ENCODE peak calls at places on chromosomes 11 and 22, in eight cellular contexts. H is MM.1S, T is HCT116, W is mammary epithelial cell, U is GM23338, L is neural progenitor cell, S is fibroblast of lung, Q is hepatocyte. J is an unnamed sample.

GRCh38 chr11:5040876-5041275 is 5.5 kb upstream of the OR52J3 start:
- DNase-seq in H (no peak), Q (no peak), U (no peak), L (no peak), S (no peak), W (no peak), T (no peak), J (no peak)

GRCh38 chr11:8328848-8329330 is 65.2 kb upstream of the LMO1 start:
- DNase-seq in Q (peak; percentile 93), L (peak; percentile 95), S (peak; percentile 81), T (peak; percentile 89), U (peak; percentile 97), W (peak; percentile 88), H (peak; percentile 73), J (peak; percentile 80)

GRCh38 chr11:65180877-65181568 is 705 bp upstream of the CAPN1 start:
- DNase-seq in T (peak; percentile 29), Q (peak; percentile 89), U (peak; percentile 89), S (peak; percentile 60), L (peak; percentile 95), H (peak; percentile 68), W (peak; percentile 57), J (peak; percentile 83)

GRCh38 chr22:32018056-32018455 is 25.0 kb upstream of the SLC5A1 start:
- DNase-seq in Q (no peak), S (peak; percentile 86), W (peak; percentile 92), L (no peak), H (no peak), T (no peak), U (no peak), J (no peak)

GRCh38 chr11:93577291-93577690 is 34.1 kb upstream of the SMCO4 start:
- DNase-seq in W (peak; percentile 32), S (peak; percentile 92), L (no peak), Q (no peak), T (no peak), H (no peak), U (no peak), J (no peak)

GRCh38 chr11:326842-327580 is 6.4 kb upstream of the IFITM3 start:
- DNase-seq in Q (peak; percentile 67), W (no peak), H (no peak), L (no peak), T (no peak), S (peak; percentile 38), U (no peak), J (peak; percentile 46)

GRCh38 chr11:64742087-64742939 is 1.6 kb downstream of the RASGRP2 start:
- DNase-seq in T (no peak), S (no peak), U (peak; percentile 72), H (no peak), W (no peak), Q (peak; percentile 36), L (peak; percentile 58), J (peak; percentile 67)

GRCh38 chr11:117186431-117186761 is 7.9 kb downstream of the SIDT2 start:
- DNase-seq in Q (no peak), U (no peak), H (no peak), W (no peak), L (no peak), S (no peak), T (no peak), J (no peak)

GRCh38 chr11:125562430-125562829 is 6.8 kb upstream of the EI24 start:
- DNase-seq in Q (no peak), T (no peak), H (no peak), S (no peak), L (no peak), W (no peak), U (no peak), J (no peak)

GRCh38 chr22:24473278-24473677 is 21.9 kb upstream of the UPB1 start:
- DNase-seq in U (no peak), Q (no peak), L (no peak), H (no peak), W (no peak), S (no peak), T (no peak), J (no peak)
- TF ChIP-seq EZH2 in U (no peak), Q (no peak), L (no peak), H (no peak), W (no peak), S (no peak), T (no peak), J (no peak)

DNA sequence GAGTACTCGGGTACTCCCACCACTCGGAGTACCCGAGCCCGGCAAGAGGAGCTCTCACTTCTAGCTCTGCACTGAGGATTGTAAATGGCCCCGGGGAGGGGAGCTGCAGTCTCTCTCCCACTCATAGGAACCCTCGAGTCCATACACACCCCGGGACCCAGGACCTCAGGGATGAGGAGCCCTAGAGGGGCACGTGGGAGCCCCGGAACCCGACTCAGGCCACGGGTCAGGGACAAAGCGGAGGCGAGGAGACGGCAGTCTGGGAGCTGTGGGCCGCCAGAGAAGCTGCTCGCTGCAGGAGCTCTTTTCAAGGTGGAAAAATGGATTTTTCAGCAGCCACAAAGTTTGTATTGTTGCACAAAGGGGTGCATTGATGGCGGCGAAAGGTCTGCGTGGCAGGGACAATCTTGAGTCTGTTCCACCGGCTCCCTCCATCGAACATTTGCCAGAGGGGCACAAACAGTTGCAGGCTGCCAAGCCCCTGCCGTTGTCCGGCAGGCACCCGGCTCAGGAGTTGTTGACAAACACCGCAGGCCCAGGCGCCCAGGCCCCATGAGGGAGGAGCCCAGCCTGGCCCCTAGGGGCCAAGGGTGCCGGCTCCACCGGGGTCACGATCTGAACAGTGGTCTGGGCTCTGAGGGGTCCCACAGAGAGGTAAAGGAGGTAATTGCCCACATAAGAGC is 5.7 kb upstream of the FLI1 start:
- DNase-seq in Q (no peak), U (peak; percentile 35), T (no peak), L (peak; percentile 47), W (no peak), H (no peak), S (no peak), J (no peak)
- TF ChIP-seq EZH2 in Q (no peak), U (peak; percentile 36), T (no peak), L (peak; percentile 76), W (no peak), H (no peak), S (no peak), J (no peak)

GRCh38 chr11:75768909-75769771 is 562 bp downstream of the DGAT2 start:
- DNase-seq in W (no peak), S (no peak), H (no peak), T (no peak), Q (no peak), U (peak; percentile 46), L (no peak), J (no peak)
- TF ChIP-seq EZH2 in W (no peak), S (peak; percentile 88), H (no peak), T (no peak), Q (no peak), U (peak; percentile 58), L (peak; percentile 59), J (no peak)

DNA sequence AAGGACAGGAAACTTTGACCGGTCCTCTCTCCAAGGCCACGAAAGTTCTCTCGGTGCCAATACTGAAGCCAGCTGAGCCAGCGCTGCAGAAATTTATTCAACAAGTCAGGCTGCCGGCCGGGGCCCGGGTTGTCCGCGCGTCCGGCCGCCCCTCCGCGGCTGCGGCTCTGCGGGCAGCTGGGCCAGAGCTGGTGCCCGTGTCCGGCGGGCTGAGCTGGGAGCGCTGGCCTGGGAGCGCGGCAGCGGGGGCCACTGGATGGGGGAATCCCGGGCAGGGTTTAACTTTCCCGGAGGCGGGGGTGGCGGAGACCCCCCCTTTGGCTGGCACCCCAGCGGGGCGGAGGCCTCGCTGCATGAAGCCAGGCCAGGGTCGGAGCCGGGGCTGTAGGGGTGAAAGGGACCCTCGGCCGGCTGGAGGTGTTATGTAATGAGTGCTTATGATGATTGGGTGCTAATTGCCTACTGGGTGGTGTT is 12.3 kb upstream of the CACNA1I start:
- DNase-seq in S (no peak), L (peak; percentile 50), W (no peak), T (no peak), Q (no peak), H (no peak), U (peak; percentile 40), J (no peak)
- TF ChIP-seq EZH2 in S (peak; percentile 89), L (peak; percentile 83), W (no peak), T (no peak), Q (peak; percentile 83), H (no peak), U (peak; percentile 61), J (no peak)

DNA sequence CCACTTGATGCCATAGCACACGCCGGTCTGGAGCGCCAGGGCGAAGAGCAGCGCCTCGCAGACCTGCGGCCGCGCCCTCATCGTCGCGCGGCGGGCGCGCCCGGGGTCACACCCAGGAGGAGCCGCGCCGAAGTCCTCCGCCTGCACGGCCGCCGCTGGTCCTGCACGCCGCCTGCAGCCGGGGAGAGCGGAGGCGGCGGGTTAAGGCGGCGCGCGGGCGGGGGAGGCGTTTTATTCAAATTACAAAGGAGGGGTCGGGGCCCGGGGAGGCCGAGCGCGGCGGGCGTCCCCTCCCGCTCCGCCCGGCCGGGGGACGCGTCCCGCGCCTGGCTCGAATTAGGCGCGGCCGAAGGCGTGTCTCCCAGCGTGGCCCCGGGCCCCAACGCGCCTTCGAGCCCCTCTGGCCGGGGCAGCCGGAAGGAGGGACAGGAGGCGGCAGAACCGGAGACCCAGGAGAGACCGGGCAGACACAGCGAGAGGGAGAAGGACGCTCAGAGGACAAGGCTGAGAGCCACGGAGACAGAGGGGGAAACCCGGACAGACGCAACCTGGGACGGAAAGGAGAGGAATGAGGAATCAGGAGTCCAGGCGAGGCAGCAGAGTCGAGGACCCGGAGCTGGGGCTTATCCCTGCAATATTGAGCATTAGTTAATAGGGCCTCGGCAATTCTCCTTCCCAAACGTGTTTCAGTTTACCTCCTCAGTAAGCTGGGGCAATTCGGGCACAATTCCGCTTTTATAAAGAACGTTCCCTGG is at the start of gene WNT11:
- DNase-seq in S (peak; percentile 32), H (peak; percentile 59), Q (peak; percentile 82), T (no peak), L (peak; percentile 93), W (peak; percentile 20), U (peak; percentile 78), J (peak; percentile 83)
- TF ChIP-seq EZH2 in S (peak; percentile 90), H (no peak), Q (no peak), T (no peak), L (peak; percentile 81), W (peak; percentile 56), U (peak; percentile 85), J (no peak)

DNA sequence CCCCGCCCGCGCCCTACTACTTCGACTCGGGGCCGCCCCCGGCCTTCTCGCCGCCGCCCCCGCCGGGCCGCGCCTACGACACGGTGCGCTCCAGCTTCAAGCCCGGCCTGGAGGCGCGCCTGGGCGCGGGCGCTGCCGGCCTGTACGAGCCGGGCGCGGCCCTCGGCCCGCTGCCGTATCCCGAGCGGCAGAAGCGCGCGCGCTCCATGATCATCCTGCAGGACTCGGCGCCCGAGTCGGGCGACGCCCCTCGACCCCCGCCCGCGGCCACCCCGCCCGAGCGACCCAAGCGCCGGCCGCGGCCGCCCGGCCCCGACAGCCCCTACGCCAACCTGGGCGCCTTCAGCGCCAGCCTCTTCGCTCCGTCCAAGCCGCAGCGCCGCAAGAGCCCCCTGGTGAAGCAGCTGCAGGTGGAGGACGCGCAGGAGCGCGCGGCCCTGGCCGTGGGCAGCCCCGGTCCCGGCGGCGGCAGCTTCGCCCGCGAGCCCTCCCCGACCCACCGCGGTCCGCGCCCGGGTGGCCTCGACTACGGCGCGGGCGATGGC is 17.6 kb upstream of the ACR start:
- DNase-seq in L (peak; percentile 75), T (no peak), H (no peak), U (no peak), S (no peak), W (no peak), Q (peak; percentile 46), J (no peak)
- TF ChIP-seq EZH2 in L (peak; percentile 76), T (no peak), H (no peak), U (no peak), S (no peak), W (no peak), Q (no peak), J (no peak)

J was measured in K562.